ENCODE peak calls at places on chromosomes 11 and 22, in four cellular contexts. M is HEK293T, T is NCI-H1092 treated with DMSO at 0.1 percent for 48 hours, L is endodermal cell. I is an unnamed sample.
A peak's percentile ranks its signal among the peaks of the same experiment; 100 is the strongest.

GRCh38 chr11:19244621-19245020 is 3.9 kb upstream of the E2F8 start:
- DNase-seq in M (no peak), T (no peak), L (no peak), I (no peak)

GRCh38 chr22:22942511-22943329 is 55.1 kb downstream of the IGLL5 start:
- DNase-seq in M (peak; percentile 83), T (peak; percentile 11), L (peak; percentile 94), I (no peak)

GRCh38 chr22:38830026-38830844 is 13.6 kb downstream of the NPTXR start:
- DNase-seq in M (no peak), T (peak; percentile 7), L (no peak), I (no peak)

GRCh38 chr11:94781822-94782221 is 13.7 kb downstream of the AMOTL1 start:
- DNase-seq in M (no peak), T (no peak), L (no peak), I (no peak)

GRCh38 chr11:73980001-73980960 is 2.4 kb downstream of the UCP2 start:
- DNase-seq in M (no peak), T (peak; percentile 51), L (peak; percentile 41), I (peak; percentile 62)

GRCh38 chr11:63802637-63803414 is 10.4 kb upstream of the SPINDOC start:
- DNase-seq in M (peak; percentile 67), T (no peak), L (peak; percentile 52), I (no peak)

GRCh38 chr11:129992161-129992944 is 10.3 kb downstream of the PRDM10 start:
- DNase-seq in M (peak; percentile 66), T (peak; percentile 68), L (peak; percentile 85), I (no peak)

GRCh38 chr11:1086171-1087102 is 11.8 kb downstream of the MUC2 start:
- DNase-seq in M (no peak), T (no peak), L (no peak), I (no peak)

GRCh38 chr11:134655189-134655937 is 243.3 kb upstream of the B3GAT1 start:
- DNase-seq in M (no peak), T (no peak), L (peak; percentile 38), I (no peak)

GRCh38 chr11:6629892-6630631 is 10.8 kb upstream of the TPP1 start:
- DNase-seq in M (no peak), T (peak; percentile 58), L (peak; percentile 84), I (no peak)

GRCh38 chr11:78371221-78371899 is 46.3 kb downstream of the GAB2 start:
- DNase-seq in M (no peak), T (peak; percentile 23), L (no peak), I (no peak)

GRCh38 chr22:49269928-49270327 is 557.7 kb downstream of the BRD1 start:
- DNase-seq in M (no peak), T (no peak), L (peak; percentile 74), I (no peak)

GRCh38 chr11:68569357-68569756 is 108.8 kb downstream of the PPP6R3 start:
- DNase-seq in M (no peak), T (no peak), L (no peak), I (no peak)

GRCh38 chr11:74434528-74434927 is 32.8 kb downstream of the KCNE3 start:
- DNase-seq in M (no peak), T (no peak), L (no peak), I (no peak)

GRCh38 chr11:93821617-93822016 is 28.8 kb downstream of the VSTM5 start:
- DNase-seq in M (no peak), T (no peak), L (no peak), I (no peak)

GRCh38 chr11:2748814-2749554 is 49.2 kb upstream of the KCNQ1OT1 start:
- DNase-seq in M (no peak), T (no peak), L (no peak), I (no peak)

GRCh38 chr11:28343304-28344233 is 235.4 kb downstream of the METTL15 start:
- DNase-seq in M (no peak), T (no peak), L (peak; percentile 45), I (no peak)

GRCh38 chr11:97000481-97000880 is 610.7 kb downstream of the JRKL start:
- DNase-seq in M (no peak), T (no peak), L (no peak), I (no peak)

GRCh38 chr11:3225826-3226750 is 6.1 kb downstream of the MRGPRE start:
- DNase-seq in M (no peak), T (no peak), L (no peak), I (no peak)

GRCh38 chr22:44574581-44575343 is 76.7 kb upstream of the RTL6 start:
- DNase-seq in M (no peak), T (no peak), L (peak; percentile 27), I (no peak)

GRCh38 chr11:2538951-2539735 is 94.3 kb downstream of the KCNQ1 start:
- DNase-seq in M (no peak), T (no peak), L (peak; percentile 33), I (no peak)

GRCh38 chr11:62805991-62806441 is 776 bp upstream of the NXF1 start:
- DNase-seq in M (no peak), T (peak; percentile 70), L (peak; percentile 57), I (no peak)

GRCh38 chr11:126426820-126427749 is 71.6 kb downstream of the ST3GAL4 start:
- DNase-seq in M (no peak), T (no peak), L (no peak), I (peak; percentile 39)

GRCh38 chr11:106133529-106133928 is 56.1 kb downstream of the AASDHPPT start:
- DNase-seq in M (no peak), T (no peak), L (no peak), I (no peak)

GRCh38 chr22:44396727-44397722 is 84.3 kb upstream of the SHISAL1 start:
- DNase-seq in M (no peak), T (no peak), L (no peak), I (no peak)

GRCh38 chr11:33722579-33723234 is 13.5 kb downstream of the CD59 start:
- DNase-seq in M (no peak), T (no peak), L (no peak), I (no peak)